ENCODE peak calls at places on chromosomes 13 and 19, in nine cellular contexts. Q, U, I, J, M, P, G, N and X are unnamed samples.
A peak's percentile ranks its signal among the peaks of the same experiment; 100 is the strongest.

GRCh38 chr13:97018029-97018819 is 23.9 kb upstream of the OXGR1 start:
- DNase-seq in Q (no peak), U (no peak), I (no peak), J (peak; percentile 36), M (no peak), P (peak; percentile 53), G (peak; percentile 60), N (peak; percentile 71), X (peak; percentile 45)

GRCh38 chr19:56076413-56076998 is 44.6 kb downstream of the ZNF787 start:
- DNase-seq in Q (no peak), U (no peak), I (peak; percentile 33), J (peak; percentile 37), M (no peak), P (peak; percentile 54), G (peak; percentile 36), N (peak; percentile 89), X (peak; percentile 11)

GRCh38 chr13:106867249-106867648 is 299.3 kb upstream of the ARGLU1 start:
- DNase-seq in Q (no peak), U (no peak), I (no peak), J (no peak), M (no peak), P (no peak), G (no peak), N (no peak), X (peak; percentile 7)

GRCh38 chr13:113967729-113968462 is 6.0 kb downstream of the C13orf46 start:
- DNase-seq in Q (peak; percentile 37), U (no peak), I (no peak), J (no peak), M (no peak), P (no peak), G (no peak), N (no peak), X (no peak)

GRCh38 chr13:87676254-87677042 is 5.3 kb downstream of the SLITRK5 start:
- DNase-seq in Q (no peak), U (no peak), I (no peak), J (no peak), M (no peak), P (no peak), G (no peak), N (peak; percentile 71), X (no peak)

GRCh38 chr13:75788494-75788991 is 152.4 kb downstream of the LMO7 start:
- DNase-seq in Q (no peak), U (no peak), I (no peak), J (peak; percentile 38), M (no peak), P (no peak), G (no peak), N (no peak), X (no peak)

GRCh38 chr19:46192990-46193650 is 36.4 kb upstream of the IGFL1 start:
- DNase-seq in Q (peak; percentile 81), U (peak; percentile 93), I (no peak), J (peak; percentile 49), M (no peak), P (no peak), G (peak; percentile 6), N (no peak), X (peak; percentile 46)

GRCh38 chr19:18650468-18651001 is 13.7 kb downstream of the KLHL26 start:
- DNase-seq in Q (no peak), U (peak; percentile 97), I (no peak), J (peak; percentile 84), M (no peak), P (no peak), G (no peak), N (peak; percentile 66), X (peak; percentile 60)

GRCh38 chr13:42762251-42762650 is 19.1 kb upstream of the FAM216B start:
- DNase-seq in Q (no peak), U (no peak), I (no peak), J (no peak), M (peak; percentile 58), P (no peak), G (no peak), N (no peak), X (no peak)

GRCh38 chr13:113862766-113863510 is 938 bp downstream of the GAS6 start:
- DNase-seq in Q (no peak), U (peak; percentile 92), I (no peak), J (no peak), M (no peak), P (no peak), G (no peak), N (peak; percentile 82), X (no peak)

GRCh38 chr13:108306768-108307332 is 37.3 kb downstream of the TNFSF13B start:
- DNase-seq in Q (no peak), U (no peak), I (no peak), J (no peak), M (no peak), P (no peak), G (no peak), N (no peak), X (no peak)

GRCh38 chr19:53308339-53308811 is 25.2 kb upstream of the ZNF845 start:
- DNase-seq in Q (no peak), U (no peak), I (no peak), J (no peak), M (no peak), P (peak; percentile 31), G (no peak), N (peak; percentile 90), X (peak; percentile 34)

GRCh38 chr19:33577947-33578346 is 43.8 kb upstream of the CHST8 start:
- DNase-seq in Q (no peak), U (peak; percentile 39), I (no peak), J (no peak), M (no peak), P (no peak), G (no peak), N (no peak), X (no peak)

GRCh38 chr13:103799028-103799427 is 732.8 kb upstream of the SLC10A2 start:
- DNase-seq in Q (no peak), U (no peak), I (peak; percentile 26), J (no peak), M (no peak), P (no peak), G (no peak), N (no peak), X (no peak)

GRCh38 chr19:23318143-23318542 is 67.9 kb upstream of the ZNF724 start:
- DNase-seq in Q (no peak), U (no peak), I (no peak), J (no peak), M (no peak), P (peak; percentile 62), G (no peak), N (no peak), X (no peak)

GRCh38 chr19:10654610-10655456 is 687 bp downstream of the ILF3 start:
- DNase-seq in Q (peak; percentile 58), U (peak; percentile 93), I (peak; percentile 66), J (no peak), M (no peak), P (no peak), G (peak; percentile 46), N (peak; percentile 91), X (peak; percentile 43)

GRCh38 chr13:99085139-99085845 is 107.4 kb upstream of the DOCK9 start:
- DNase-seq in Q (no peak), U (peak; percentile 86), I (no peak), J (no peak), M (no peak), P (no peak), G (no peak), N (peak; percentile 66), X (no peak)

GRCh38 chr19:53965091-53965490 is 2.4 kb downstream of the CACNG8 start:
- DNase-seq in Q (no peak), U (no peak), I (no peak), J (no peak), M (no peak), P (no peak), G (no peak), N (no peak), X (peak; percentile 25)

GRCh38 chr19:46133101-46133627 is 8.7 kb upstream of the IGFL3 start:
- DNase-seq in Q (no peak), U (peak; percentile 74), I (peak; percentile 49), J (peak; percentile 57), M (peak; percentile 83), P (no peak), G (peak; percentile 93), N (peak; percentile 89), X (peak; percentile 96)

GRCh38 chr19:7679017-7679720 is 1.5 kb upstream of the TRAPPC5 start:
- DNase-seq in Q (no peak), U (no peak), I (no peak), J (no peak), M (no peak), P (peak; percentile 54), G (no peak), N (no peak), X (peak; percentile 14)

GRCh38 chr13:101157261-101157660 is 259.0 kb downstream of the NALCN start:
- DNase-seq in Q (no peak), U (no peak), I (no peak), J (no peak), M (no peak), P (no peak), G (no peak), N (peak; percentile 84), X (no peak)

GRCh38 chr13:29892149-29892548 is 41.7 kb upstream of the UBL3 start:
- DNase-seq in Q (no peak), U (no peak), I (no peak), J (no peak), M (no peak), P (peak; percentile 74), G (no peak), N (peak; percentile 58), X (no peak)

GRCh38 chr13:98239156-98240076 is 62.3 kb upstream of the RNF113B start:
- DNase-seq in Q (no peak), U (no peak), I (no peak), J (no peak), M (no peak), P (no peak), G (peak; percentile 21), N (peak; percentile 65), X (no peak)

GRCh38 chr19:1453525-1454371 is 3.8 kb downstream of the APC2 start:
- DNase-seq in Q (no peak), U (no peak), I (no peak), J (no peak), M (no peak), P (peak; percentile 95), G (no peak), N (peak; percentile 69), X (peak; percentile 33)

GRCh38 chr19:6692027-6692426 is 22.1 kb upstream of the TNFSF14 start:
- DNase-seq in Q (no peak), U (no peak), I (no peak), J (no peak), M (no peak), P (no peak), G (no peak), N (no peak), X (no peak)

GRCh38 chr19:10566658-10567410 is 1.0 kb upstream of the KRI1 start:
- DNase-seq in Q (no peak), U (no peak), I (no peak), J (no peak), M (no peak), P (no peak), G (no peak), N (peak; percentile 63), X (no peak)

GRCh38 chr13:109704771-109705628 is 81.4 kb downstream of the IRS2 start:
- DNase-seq in Q (peak; percentile 93), U (peak; percentile 88), I (no peak), J (no peak), M (peak; percentile 16), P (no peak), G (no peak), N (no peak), X (peak; percentile 1)

GRCh38 chr13:85597790-85598500 is 201.3 kb downstream of the SLITRK6 start:
- DNase-seq in Q (no peak), U (no peak), I (no peak), J (no peak), M (peak; percentile 52), P (no peak), G (no peak), N (no peak), X (no peak)

GRCh38 chr13:101155920-101156319 is 260.4 kb downstream of the NALCN start:
- DNase-seq in Q (no peak), U (no peak), I (no peak), J (no peak), M (no peak), P (no peak), G (no peak), N (peak; percentile 58), X (no peak)

GRCh38 chr13:30376426-30377311 is 45.6 kb upstream of the UBE2L5 start:
- DNase-seq in Q (no peak), U (peak; percentile 81), I (peak; percentile 33), J (no peak), M (no peak), P (no peak), G (no peak), N (no peak), X (no peak)

GRCh38 chr13:62300021-62300420 is 884.4 kb upstream of the PCDH20 start:
- DNase-seq in Q (no peak), U (no peak), I (no peak), J (no peak), M (no peak), P (no peak), G (no peak), N (no peak), X (no peak)